ENCODE peak calls at places on chromosomes 6 and 20, in seven cellular contexts. E, G, Z, J, X, U and O are unnamed samples.

GRCh38 chr6:5762561-5762968 is 244.2 kb downstream of the NRN1 start:
- DNase-seq in E (no peak), G (no peak), Z (no peak), J (no peak), X (no peak), U (peak), O (no peak)

GRCh38 chr20:62570897-62571666 is 71.2 kb upstream of the SLCO4A1 start:
- DNase-seq in E (no peak), G (no peak), Z (no peak), J (no peak), X (no peak), U (no peak), O (no peak)

GRCh38 chr6:127484207-127484858 is 25.1 kb upstream of the KIAA0408 start:
- DNase-seq in E (no peak), G (no peak), Z (no peak), J (peak), X (no peak), U (no peak), O (no peak)

GRCh38 chr20:17701826-17702225 is 2.1 kb downstream of the BANF2 start:
- DNase-seq in E (no peak), G (no peak), Z (no peak), J (no peak), X (no peak), U (no peak), O (no peak)

GRCh38 chr6:131652472-131652871 is 15.4 kb downstream of the ENPP3 start:
- DNase-seq in E (no peak), G (no peak), Z (no peak), J (no peak), X (no peak), U (no peak), O (no peak)

GRCh38 chr6:140779991-140780596 is 1352.6 kb upstream of the GJE1 start:
- DNase-seq in E (no peak), G (no peak), Z (no peak), J (no peak), X (peak), U (no peak), O (no peak)

GRCh38 chr20:11117808-11118528 is 444.2 kb upstream of the JAG1 start:
- DNase-seq in E (no peak), G (no peak), Z (no peak), J (peak), X (no peak), U (no peak), O (no peak)

GRCh38 chr6:113457156-113457555 is 400.0 kb upstream of the MARCKS start:
- DNase-seq in E (no peak), G (no peak), Z (no peak), J (no peak), X (no peak), U (peak), O (no peak)

GRCh38 chr6:40395066-40395697 is 192.0 kb downstream of the LRFN2 start:
- DNase-seq in E (no peak), G (peak), Z (no peak), J (no peak), X (peak), U (no peak), O (no peak)

GRCh38 chr20:36116813-36117441 is 37.6 kb upstream of the EPB41L1 start:
- DNase-seq in E (no peak), G (no peak), Z (no peak), J (no peak), X (no peak), U (no peak), O (no peak)

GRCh38 chr20:458766-459165 is 3.6 kb downstream of the TBC1D20 start:
- DNase-seq in E (no peak), G (no peak), Z (no peak), J (no peak), X (no peak), U (no peak), O (no peak)

GRCh38 chr20:460180-460579 is 2.2 kb downstream of the TBC1D20 start:
- DNase-seq in E (no peak), G (no peak), Z (no peak), J (no peak), X (no peak), U (no peak), O (no peak)

GRCh38 chr20:460707-461106 is 1.6 kb downstream of the TBC1D20 start:
- DNase-seq in E (no peak), G (no peak), Z (peak), J (no peak), X (no peak), U (no peak), O (no peak)

GRCh38 chr20:461254-462198 is 807 bp downstream of the TBC1D20 start:
- DNase-seq in E (peak), G (no peak), Z (no peak), J (peak), X (peak), U (peak), O (peak)

GRCh38 chr20:462199-462991 is at the start of gene TBC1D20:
- DNase-seq in E (peak), G (no peak), Z (peak), J (peak), X (peak), U (peak), O (peak)
- TF ChIP-seq EP300 in E (no peak), G (no peak), Z (no peak), J (no peak), X (no peak), U (no peak), O (no peak)

DNA sequence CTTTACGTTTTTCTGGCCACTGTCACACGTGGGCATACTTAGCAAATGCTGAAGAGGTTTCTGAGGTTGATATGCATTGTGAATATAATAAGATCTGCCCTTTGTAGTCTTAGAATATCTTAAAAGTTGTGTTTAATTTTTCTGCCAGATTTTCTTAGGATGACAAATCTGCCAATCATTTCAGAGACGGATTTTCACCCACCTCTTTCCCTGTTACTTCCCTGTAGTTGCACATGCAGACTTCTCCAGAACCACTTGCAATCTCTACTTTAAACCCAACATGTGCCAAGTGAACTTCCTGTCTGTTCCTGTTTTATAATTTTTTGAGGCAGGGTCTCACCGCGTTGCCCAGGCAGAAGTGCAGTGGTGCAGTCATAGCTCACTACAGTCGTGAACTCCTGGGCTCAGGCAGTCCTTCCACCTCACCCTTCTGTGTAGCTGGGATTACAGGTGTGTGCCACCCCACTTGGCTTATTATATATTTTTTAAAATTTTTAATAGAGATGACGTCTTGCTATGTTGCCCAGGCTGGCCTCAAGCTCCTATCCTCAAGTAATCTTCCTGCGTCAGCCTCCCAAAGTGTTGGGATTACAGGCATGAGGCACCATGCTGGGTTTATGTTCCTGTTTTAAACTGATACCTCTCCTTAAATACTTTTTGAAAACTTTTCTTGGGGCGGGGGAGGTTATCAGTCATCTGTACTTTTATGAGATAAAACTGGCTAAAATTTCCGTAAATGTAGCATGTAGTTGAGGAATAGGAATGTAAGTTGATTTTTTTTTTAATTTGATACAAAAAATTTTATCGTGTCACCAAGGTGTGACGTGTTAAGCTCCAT is 2.7 kb downstream of the IGF2R start:
- DNase-seq in E (no peak), G (peak), Z (no peak), J (no peak), X (no peak), U (no peak), O (no peak)
- TF ChIP-seq EP300 in E (no peak), G (no peak), Z (no peak), J (no peak), X (no peak), U (no peak), O (no peak)

DNA sequence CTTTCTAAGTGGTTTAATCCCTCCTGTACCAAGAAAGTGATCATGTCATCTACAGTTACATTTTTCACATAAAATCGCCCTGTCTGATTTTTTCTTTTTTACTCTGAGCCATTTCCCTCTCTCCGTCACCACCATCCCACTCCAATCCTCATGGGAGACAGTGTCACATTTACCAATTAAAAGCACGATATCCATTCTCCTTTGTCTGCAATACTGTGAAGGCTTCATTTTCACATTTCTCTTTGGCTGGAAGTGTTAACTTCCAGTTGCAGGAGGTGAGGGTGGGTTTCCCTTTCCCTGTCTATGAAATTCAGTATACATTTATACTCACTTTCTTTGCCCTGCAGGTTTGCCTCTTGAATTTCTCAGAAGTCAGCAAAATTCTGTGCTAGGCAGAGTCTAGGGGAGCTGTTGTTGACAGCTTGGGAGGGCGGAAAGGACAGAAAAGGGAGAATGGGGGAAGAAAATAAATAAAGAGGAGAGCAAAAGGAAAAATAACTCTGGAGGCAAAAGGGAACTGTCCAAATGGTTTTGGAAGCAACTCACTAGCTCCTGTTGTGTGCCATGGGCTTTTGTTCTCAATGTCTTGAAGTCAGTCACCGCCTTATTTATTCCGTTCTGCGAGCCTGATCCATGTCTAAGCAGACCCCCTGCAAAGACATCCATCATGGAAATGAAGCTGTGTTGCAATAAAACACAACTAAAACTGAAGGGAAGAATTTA is 372.9 kb upstream of the CNR1 start:
- DNase-seq in E (no peak), G (no peak), Z (no peak), J (no peak), X (no peak), U (no peak), O (no peak)
- TF ChIP-seq EP300 in E (no peak), G (no peak), Z (no peak), J (no peak), X (no peak), U (no peak), O (no peak)

DNA sequence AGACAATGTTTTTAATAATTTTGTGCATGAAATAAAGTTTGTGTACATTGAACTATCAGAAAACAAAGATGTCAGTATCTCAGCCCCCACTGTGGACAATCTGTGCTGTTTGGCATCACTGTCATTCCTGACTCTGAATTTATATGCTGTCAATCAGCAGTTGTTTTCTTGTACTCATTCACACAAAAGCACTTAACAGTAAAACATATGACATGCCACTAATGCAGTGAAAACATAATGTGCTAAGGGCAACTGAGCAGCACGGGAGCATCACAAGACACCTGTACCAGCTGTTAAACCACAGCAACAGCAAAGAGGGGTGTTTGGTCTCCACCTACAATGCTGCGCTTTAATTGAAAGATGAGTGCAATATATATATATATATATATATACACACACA is 647.8 kb upstream of the SLC35B3 start:
- DNase-seq in E (no peak), G (no peak), Z (no peak), J (no peak), X (no peak), U (no peak), O (no peak)
- TF ChIP-seq EP300 in E (no peak), G (no peak), Z (no peak), J (no peak), X (no peak), U (no peak), O (no peak)

DNA sequence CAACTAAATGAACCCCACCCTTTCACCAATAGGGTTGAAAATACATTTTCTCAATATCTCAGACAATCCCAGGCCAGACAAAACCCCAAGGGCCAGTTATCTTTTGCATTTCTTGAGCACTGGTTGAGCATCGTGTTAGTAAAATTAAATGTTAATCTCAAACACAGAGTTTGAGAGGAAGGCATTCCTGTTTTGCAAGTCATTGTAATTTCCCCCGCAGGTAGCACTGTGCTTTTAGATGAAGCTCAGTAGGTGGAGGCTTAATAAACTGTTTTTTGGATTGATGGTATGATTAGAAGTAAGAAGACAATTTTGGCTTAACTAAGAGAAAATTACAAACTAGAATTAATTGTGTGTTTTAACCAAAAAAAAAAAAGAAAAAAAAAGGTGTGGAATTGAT is 998.6 kb upstream of the FLRT3 start:
- DNase-seq in E (no peak), G (no peak), Z (no peak), J (no peak), X (no peak), U (no peak), O (no peak)
- TF ChIP-seq EP300 in E (no peak), G (no peak), Z (no peak), J (no peak), X (no peak), U (no peak), O (no peak)

GRCh38 chr6:41843178-41843577 is 52.0 kb downstream of the USP49 start:
- DNase-seq in E (no peak), G (no peak), Z (no peak), J (no peak), X (no peak), U (no peak), O (no peak)

GRCh38 chr6:41846666-41847237 is 48.4 kb downstream of the USP49 start:
- DNase-seq in E (no peak), G (no peak), Z (peak), J (peak), X (peak), U (peak), O (no peak)
- TF ChIP-seq EP300 in E (no peak), G (no peak), Z (no peak), J (no peak), X (no peak), U (no peak), O (peak)

DNA sequence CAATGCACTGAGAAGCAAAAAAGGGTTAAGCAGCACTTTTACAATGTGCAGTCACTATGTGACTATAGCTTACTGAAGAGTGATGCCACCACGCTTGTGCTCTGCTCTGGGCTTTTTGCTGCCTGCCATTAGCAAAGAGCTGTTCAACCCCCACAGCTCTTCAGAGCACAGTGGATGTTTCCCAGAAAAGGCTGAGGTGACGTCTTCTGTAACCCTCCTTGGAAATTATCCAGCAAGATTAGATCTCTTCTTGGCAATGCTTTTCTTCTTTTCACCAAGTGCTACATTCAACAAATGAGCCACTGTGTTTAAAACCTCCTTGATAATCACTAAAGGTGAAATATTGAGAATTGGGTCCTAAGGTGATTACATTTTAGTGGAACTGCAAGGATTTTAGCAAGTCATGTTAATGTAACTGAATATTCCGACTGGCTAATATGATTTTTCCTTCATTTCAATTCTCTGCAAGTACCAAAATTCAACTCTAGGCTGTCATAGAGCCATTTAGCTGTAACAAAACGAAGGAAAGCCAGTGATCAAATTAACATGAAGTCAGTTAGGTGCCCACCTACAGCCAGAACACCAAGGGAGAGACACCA is 34.9 kb downstream of the ELOVL5 start:
- DNase-seq in E (no peak), G (no peak), Z (no peak), J (no peak), X (no peak), U (no peak), O (no peak)
- TF ChIP-seq EP300 in E (no peak), G (no peak), Z (no peak), J (no peak), X (peak), U (no peak), O (no peak)

GRCh38 chr6:154318711-154319110 is 37.9 kb downstream of the IPCEF1 start:
- DNase-seq in E (no peak), G (no peak), Z (peak), J (no peak), X (no peak), U (no peak), O (no peak)
- TF ChIP-seq EP300 in E (no peak), G (no peak), Z (no peak), J (no peak), X (no peak), U (no peak), O (no peak)

DNA sequence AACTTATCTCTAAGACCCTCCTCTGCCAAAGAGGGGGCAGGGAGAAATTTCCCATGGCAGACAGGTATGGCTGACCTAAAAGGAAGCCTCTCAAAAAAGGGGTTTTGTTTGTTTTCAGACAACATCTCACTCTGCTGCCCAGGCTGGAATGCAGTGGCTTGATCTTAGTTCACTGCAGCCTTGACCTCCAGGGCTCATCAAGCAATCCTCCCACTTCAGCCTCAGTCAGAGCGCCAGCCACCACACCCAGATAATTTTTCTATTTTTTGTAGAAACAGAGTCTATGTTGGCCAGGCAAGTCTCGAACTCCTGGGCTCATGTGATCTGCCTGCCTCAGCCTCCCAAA is 3.8 kb downstream of the EZR start:
- DNase-seq in E (no peak), G (no peak), Z (no peak), J (no peak), X (peak), U (no peak), O (no peak)
- TF ChIP-seq EP300 in E (no peak), G (no peak), Z (no peak), J (no peak), X (no peak), U (no peak), O (no peak)

DNA sequence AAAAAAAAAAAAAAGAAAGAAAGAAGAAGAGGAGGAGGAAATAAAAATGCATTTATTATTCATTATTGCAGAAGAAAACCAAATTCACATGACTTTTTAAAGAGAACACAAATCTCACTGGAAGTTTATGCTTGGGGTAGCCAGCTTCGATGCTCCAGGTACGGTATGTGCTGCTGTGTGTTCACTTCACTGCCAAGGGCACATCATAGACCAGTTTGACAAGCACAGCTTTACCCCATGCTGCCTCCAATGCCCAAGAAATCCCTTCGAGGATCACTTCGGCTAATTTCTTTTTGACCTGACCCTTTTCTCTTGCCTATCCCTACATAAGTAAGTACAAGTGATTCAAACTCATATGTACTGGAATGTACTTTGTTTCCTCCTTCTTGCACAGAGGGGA is 41.9 kb upstream of the RBM24 start:
- DNase-seq in E (no peak), G (no peak), Z (no peak), J (no peak), X (no peak), U (no peak), O (no peak)
- TF ChIP-seq EP300 in E (no peak), G (no peak), Z (no peak), J (no peak), X (no peak), U (no peak), O (no peak)